ENCODE peak calls at places on chromosome 16, in five cellular contexts. V is IMR-90, B is left lung, K is ascending aorta, T is body of pancreas. F is an unnamed sample. For H3K4me1 and H3K9me3, the result is how much of the 10 kb centered on the place peaks cover.

GRCh38 chr16:14452066-14452465 is 178.0 kb downstream of the PARN start:
- DNase-seq in V (peak), B (no peak), T (no peak), K (no peak), F (no peak)

GRCh38 chr16:85138825-85139627 is 26.8 kb upstream of the CIBAR2 start:
- DNase-seq in B (peak), K (no peak), T (no peak), V (no peak), F (no peak)

GRCh38 chr16:28548306-28548802 is 5.4 kb upstream of the SGF29 start:
- DNase-seq in T (no peak), K (no peak), B (no peak), V (no peak), F (no peak)

GRCh38 chr16:69106491-69107291 is 1.2 kb downstream of the HAS3 start:
- DNase-seq in B (peak), V (no peak), K (no peak), T (no peak), F (no peak)

GRCh38 chr16:50469744-50470301 is 78.4 kb upstream of the NKD1 start:
- DNase-seq in V (no peak), B (no peak), K (no peak), T (no peak), F (no peak)

GRCh38 chr16:55116165-55116894 is 185.7 kb downstream of the IRX5 start:
- DNase-seq in V (peak), B (no peak), T (no peak), K (no peak), F (no peak)

GRCh38 chr16:48918520-48919258 is 308.7 kb upstream of the N4BP1 start:
- DNase-seq in T (no peak), V (no peak), B (no peak), K (no peak), F (no peak)

GRCh38 chr16:30068750-30069574 is 3.4 kb downstream of the ALDOA start:
- DNase-seq in K (no peak), T (no peak), B (no peak), V (no peak), F (no peak)

GRCh38 chr16:56601325-56601724 is 7.1 kb upstream of the MT2A start:
- DNase-seq in T (no peak), V (no peak), B (no peak), K (no peak), F (no peak)

GRCh38 chr16:4404247-4404966 is 12.0 kb downstream of the CORO7 start:
- DNase-seq in V (no peak), T (peak), B (no peak), K (peak), F (peak)

GRCh38 chr16:23298290-23298689 is 3.8 kb upstream of the SCNN1B start:
- DNase-seq in K (no peak), B (no peak), T (no peak), V (no peak), F (no peak)

GRCh38 chr16:87806246-87806607 is 40.4 kb upstream of the KLHDC4 start:
- DNase-seq in T (no peak), K (no peak), B (no peak), V (peak), F (no peak)

GRCh38 chr16:8585942-8586341 is 4.4 kb downstream of the TMEM114 start:
- DNase-seq in B (no peak), K (no peak), T (no peak), V (no peak), F (no peak)

GRCh38 chr16:83059237-83059636 is 432.5 kb downstream of the CDH13 start:
- DNase-seq in K (no peak), V (peak), T (no peak), B (no peak), F (no peak)

GRCh38 chr16:58684001-58684353 is 593 bp downstream of the SLC38A7 start:
- DNase-seq in K (no peak), T (no peak), B (no peak), V (peak), F (no peak)

GRCh38 chr16:69830534-69831211 is 68.5 kb downstream of the WWP2 start:
- DNase-seq in T (no peak), B (no peak), V (peak), K (no peak), F (no peak)

GRCh38 chr16:16805809-16806208 is 426.9 kb downstream of the NPIPA7 start:
- DNase-seq in B (no peak), V (no peak), T (no peak), K (no peak), F (no peak)

GRCh38 chr16:81544691-81545365 is 100.2 kb downstream of the CMIP start:
- DNase-seq in V (peak), K (no peak), B (no peak), T (no peak), F (peak)

GRCh38 chr16:19872179-19872863 is 12.3 kb downstream of the GPRC5B start:
- DNase-seq in V (no peak), B (peak), K (no peak), T (no peak), F (no peak)

GRCh38 chr16:17154981-17155380 is 315.8 kb downstream of the XYLT1 start:
- DNase-seq in B (no peak), K (no peak), V (no peak), T (no peak), F (peak)

GRCh38 chr16:82655315-82655714 is 28.5 kb downstream of the CDH13 start:
- DNase-seq in B (no peak), T (no peak), V (peak), K (no peak), F (no peak)

GRCh38 chr16:81987706-81988105 is 23.6 kb downstream of the SDR42E1 start:
- DNase-seq in B (no peak), K (no peak), T (no peak), V (no peak), F (no peak)

GRCh38 chr16:74522160-74522559 is 84.8 kb downstream of the GLG1 start:
- DNase-seq in K (no peak), V (peak), T (no peak), B (no peak), F (no peak)

GRCh38 chr16:87369796-87370719 is 13.5 kb downstream of the FBXO31 start:
- DNase-seq in T (no peak), V (no peak), K (no peak), B (peak), F (peak)

GRCh38 chr16:69435977-69436729 is 11.7 kb downstream of the CYB5B start:
- DNase-seq in V (no peak), B (no peak), K (no peak), T (no peak), F (no peak)

DNA sequence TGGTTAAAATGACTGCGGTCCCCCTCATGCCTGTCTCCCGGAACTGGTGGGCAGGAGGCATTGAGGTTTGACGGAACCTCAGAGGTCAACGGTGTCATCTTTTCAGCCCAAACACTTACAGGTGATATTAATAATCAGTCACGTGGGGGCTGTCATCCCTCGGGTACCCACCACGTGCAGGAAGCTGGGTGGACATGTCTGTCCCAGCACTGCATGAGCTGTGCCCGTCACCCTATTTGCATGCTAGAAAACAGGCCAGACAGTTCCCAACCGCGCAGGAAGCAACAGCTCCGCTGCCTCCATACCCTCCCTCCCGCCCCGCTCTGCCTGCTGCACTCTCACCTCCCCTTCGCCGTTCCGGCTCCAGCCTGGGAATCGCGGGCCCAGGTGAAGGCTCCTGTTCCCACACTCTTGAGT is 1.4 kb downstream of the SYNGR3 start:
- DNase-seq in T (no peak), B (peak), K (no peak), V (no peak), F (peak)
- H3K4me3 ChIP-seq in T (no peak), B (peak), K (peak), V (no peak), F (peak)

DNA sequence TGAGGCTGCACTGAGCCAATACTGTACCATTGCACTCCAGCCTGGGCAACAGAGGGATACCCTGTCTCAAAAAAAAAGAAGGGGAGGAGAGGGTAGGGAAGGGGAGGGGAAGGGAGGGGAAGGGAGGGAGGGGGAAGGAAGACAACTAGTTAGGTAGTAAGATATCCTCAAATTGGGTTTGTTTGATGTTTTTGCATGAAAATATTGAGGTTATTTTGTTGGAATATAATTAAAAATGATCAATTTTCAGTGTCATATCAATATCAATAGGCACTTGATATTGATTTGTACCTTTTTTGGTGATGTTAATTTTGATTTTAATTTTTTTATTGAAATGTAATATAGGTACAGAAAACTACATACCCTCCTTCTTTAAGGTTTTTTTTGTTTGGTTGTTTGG is 16.6 kb upstream of the PDP2 start:
- DNase-seq in B (no peak), T (no peak), K (no peak), V (no peak), F (no peak)
- H3K4me1 ChIP-seq in B (under half), T (under half), K (under half), V (under half), F (under half)

GRCh38 chr16:31734265-31734664 is 139.3 kb upstream of the ZNF267 start:
- DNase-seq in V (no peak), T (no peak), B (no peak), K (no peak), F (no peak)
- H3K9me3 ChIP-seq in V (under half), T (under half), B (under half), K (half or more), F (half or more)

GRCh38 chr16:1525871-1526607 is 7.4 kb upstream of the TMEM204 start:
- DNase-seq in B (no peak), T (no peak), V (no peak), K (no peak), F (no peak)
- H3K4me3 ChIP-seq in B (no peak), T (no peak), V (no peak), K (no peak), F (no peak)

GRCh38 chr16:84136331-84137125 is 8.4 kb downstream of the HSDL1 start:
- DNase-seq in T (no peak), K (no peak), V (peak), B (no peak), F (no peak)
- H3K4me1 ChIP-seq in T (under half), K (under half), V (under half), B (under half), F (under half)

GRCh38 chr16:24568392-24568791 is 29.0 kb downstream of the RBBP6 start:
- DNase-seq in T (no peak), V (peak), K (no peak), B (no peak), F (no peak)

GRCh38 chr16:24577167-24577566 is 37.8 kb downstream of the RBBP6 start:
- DNase-seq in B (no peak), T (no peak), V (peak), K (no peak), F (no peak)

GRCh38 chr16:24572069-24572468 is 32.7 kb downstream of the RBBP6 start:
- DNase-seq in B (no peak), T (no peak), K (no peak), V (no peak), F (no peak)

GRCh38 chr16:24573141-24573540 is 33.8 kb downstream of the RBBP6 start:
- DNase-seq in T (no peak), B (no peak), V (no peak), K (no peak), F (no peak)
- H3K9me3 ChIP-seq in T (under half), B (under half), V (under half), K (under half), F (under half)

F was measured in lower lobe of right lung.